ENCODE peak calls at places on chromosomes 3 and 15, in seven cellular contexts. V is ovary, J is sigmoid colon, M is transverse colon, L is stomach, T is upper lobe of left lung, G is A549. F is an unnamed sample.

GRCh38 chr3:126104742-126105605 is 21.1 kb upstream of the SLC41A3 start:
- DNase-seq in T (no peak), V (peak), M (no peak), G (no peak), J (peak), L (no peak), F (no peak)

GRCh38 chr3:160774172-160774571 is 18.1 kb downstream of the PPM1L start:
- DNase-seq in J (no peak), L (no peak), V (no peak), T (no peak), M (no peak), G (no peak), F (no peak)

GRCh38 chr3:127734181-127734720 is 61.5 kb downstream of the ABTB1 start:
- DNase-seq in V (no peak), J (no peak), T (no peak), G (no peak), L (no peak), M (no peak), F (no peak)

GRCh38 chr15:80179025-80179759 is 26.4 kb downstream of the FAH start:
- DNase-seq in T (no peak), J (no peak), G (peak), M (no peak), L (peak), V (no peak), F (no peak)

GRCh38 chr3:14798231-14798630 is 20.5 kb upstream of the FGD5 start:
- DNase-seq in T (no peak), J (peak), V (no peak), L (no peak), M (no peak), G (no peak), F (no peak)

GRCh38 chr15:48465410-48465809 is 134.2 kb downstream of the DUT start:
- DNase-seq in V (no peak), M (no peak), T (no peak), J (no peak), L (no peak), G (no peak), F (no peak)

GRCh38 chr3:89079944-89080343 is 27.5 kb upstream of the EPHA3 start:
- DNase-seq in J (no peak), T (no peak), V (no peak), M (no peak), L (no peak), G (no peak), F (no peak)

GRCh38 chr3:177905895-177906511 is 630.2 kb upstream of the KCNMB2 start:
- DNase-seq in G (no peak), J (no peak), M (no peak), T (no peak), V (no peak), L (no peak), F (no peak)

GRCh38 chr3:48595075-48595525 is at the start of gene COL7A1:
- DNase-seq in L (no peak), M (no peak), T (no peak), J (no peak), V (peak), G (no peak), F (no peak)

GRCh38 chr3:129936757-129937156 is 37.8 kb upstream of the TRH start:
- DNase-seq in T (peak), V (peak), M (peak), J (peak), G (no peak), L (peak), F (no peak)

GRCh38 chr3:145820175-145820574 is 340.8 kb downstream of the PLOD2 start:
- DNase-seq in G (no peak), V (no peak), M (no peak), J (no peak), T (no peak), L (no peak), F (no peak)

GRCh38 chr3:72012376-72012775 is 227.4 kb upstream of the PROK2 start:
- DNase-seq in J (no peak), M (no peak), L (no peak), G (no peak), T (no peak), V (no peak), F (no peak)

GRCh38 chr15:43509923-43510229 is 7.5 kb upstream of the MAP1A start:
- DNase-seq in L (no peak), G (no peak), J (no peak), T (no peak), M (no peak), V (no peak), F (no peak)

GRCh38 chr3:66029443-66029842 is 9.3 kb downstream of the MAGI1 start:
- DNase-seq in L (no peak), M (no peak), V (no peak), T (no peak), G (no peak), J (no peak), F (no peak)

GRCh38 chr15:66148187-66148586 is 105.4 kb downstream of the MEGF11 start:
- DNase-seq in L (no peak), V (no peak), G (no peak), J (no peak), T (no peak), M (no peak), F (no peak)

GRCh38 chr3:71916747-71917369 is 131.9 kb upstream of the PROK2 start:
- DNase-seq in J (no peak), T (no peak), V (no peak), L (no peak), M (peak), G (no peak), F (no peak)

GRCh38 chr3:9553021-9553948 is at the start of gene LHFPL4:
- DNase-seq in L (no peak), J (no peak), M (no peak), G (no peak), V (no peak), T (no peak), F (no peak)

GRCh38 chr15:78626611-78627010 is 5.8 kb upstream of the CHRNA3 start:
- DNase-seq in T (no peak), L (peak), M (no peak), G (no peak), J (no peak), V (no peak), F (peak)

GRCh38 chr3:30747771-30748281 is 141.4 kb downstream of the TGFBR2 start:
- DNase-seq in G (peak), J (no peak), T (no peak), L (no peak), M (no peak), V (no peak), F (no peak)

GRCh38 chr15:68822818-68823217 is 2.1 kb upstream of the ANP32A start:
- DNase-seq in M (no peak), J (no peak), V (no peak), L (no peak), G (no peak), T (no peak), F (no peak)

GRCh38 chr3:163916596-163917560 is 1161.4 kb downstream of the SI start:
- DNase-seq in G (no peak), J (no peak), T (no peak), V (no peak), M (no peak), L (peak), F (no peak)

GRCh38 chr3:198080521-198081384 is 120.7 kb downstream of the LMLN start:
- DNase-seq in L (peak), J (peak), M (peak), T (peak), G (peak), V (peak), F (peak)

GRCh38 chr15:96171271-96171739 is 159.2 kb upstream of the NR2F2 start:
- DNase-seq in L (no peak), T (no peak), V (no peak), G (peak), M (no peak), J (no peak), F (no peak)

GRCh38 chr3:153130312-153130977 is 31.6 kb upstream of the RAP2B start:
- DNase-seq in T (no peak), G (peak), V (no peak), M (no peak), J (no peak), L (no peak), F (no peak)

GRCh38 chr15:67680645-67681044 is 138.1 kb downstream of the MAP2K5 start:
- DNase-seq in T (no peak), G (no peak), M (no peak), V (no peak), J (no peak), L (no peak), F (no peak)

GRCh38 chr15:43165801-43166325 is 19.3 kb upstream of the CCNDBP1 start:
- DNase-seq in G (no peak), T (no peak), M (no peak), V (no peak), L (no peak), J (no peak), F (no peak)

GRCh38 chr3:192303235-192303634 is 424.1 kb downstream of the FGF12 start:
- DNase-seq in V (no peak), M (no peak), J (no peak), L (no peak), T (no peak), G (no peak), F (no peak)

GRCh38 chr15:85094685-85095084 is 113.0 kb downstream of the PDE8A start:
- DNase-seq in V (no peak), J (no peak), L (no peak), T (no peak), M (no peak), G (no peak), F (no peak)

GRCh38 chr3:20256144-20256543 is 70.1 kb upstream of the SGO1 start:
- DNase-seq in G (no peak), V (no peak), M (no peak), J (no peak), L (no peak), T (no peak), F (no peak)

DNA sequence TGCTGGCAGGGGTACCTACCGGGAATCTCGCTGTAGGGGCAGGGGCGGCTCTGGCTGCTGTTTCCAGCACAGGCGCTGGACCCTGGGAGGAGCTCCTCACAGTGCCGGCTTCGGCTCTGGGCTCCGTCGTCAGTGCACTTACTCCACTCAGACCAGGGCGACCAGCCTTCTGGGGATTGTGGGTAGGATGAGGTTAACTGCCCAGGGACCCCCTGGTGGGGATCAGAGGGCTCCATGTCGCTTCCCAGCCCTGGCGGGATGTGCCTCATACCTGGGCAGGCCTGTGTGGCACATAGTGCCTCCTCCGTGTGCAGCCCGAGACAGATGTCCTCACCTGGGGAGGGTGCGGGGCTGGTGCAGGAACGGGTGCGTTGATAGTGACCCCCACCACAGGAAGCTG is 115.7 kb downstream of the SEMA5B start:
- DNase-seq in V (no peak), T (no peak), M (no peak), J (no peak), G (no peak), L (no peak), F (no peak)
- TF ChIP-seq EP300 in V (no peak), T (no peak), M (no peak), J (no peak), G (no peak), L (no peak), F (no peak)

GRCh38 chr15:46296002-46296401 is 661.2 kb downstream of the SQOR start:
- DNase-seq in G (no peak), L (no peak), J (no peak), V (no peak), M (no peak), T (no peak), F (no peak)

GRCh38 chr15:46293550-46293949 is 658.7 kb downstream of the SQOR start:
- DNase-seq in M (no peak), L (no peak), T (no peak), G (no peak), J (no peak), V (no peak), F (no peak)

GRCh38 chr15:46296797-46297196 is 662.0 kb downstream of the SQOR start:
- DNase-seq in G (no peak), T (no peak), V (no peak), L (no peak), J (no peak), M (no peak), F (no peak)

GRCh38 chr15:46297766-46298165 is 662.9 kb downstream of the SQOR start:
- DNase-seq in M (no peak), J (no peak), L (no peak), T (no peak), G (no peak), V (no peak), F (no peak)
- TF ChIP-seq EP300 in M (no peak), J (no peak), L (no peak), T (no peak), G (no peak), V (no peak), F (no peak)

GRCh38 chr15:88624156-88624970 is 3.2 kb downstream of the AEN start:
- DNase-seq in G (no peak), J (peak), T (no peak), V (no peak), M (no peak), L (no peak), F (peak)
- TF ChIP-seq EP300 in G (no peak), J (no peak), T (no peak), V (no peak), M (no peak), L (no peak), F (no peak)

GRCh38 chr3:111727843-111728565 is 131.1 kb upstream of the PHLDB2 start:
- DNase-seq in L (no peak), T (no peak), J (no peak), G (no peak), M (no peak), V (no peak), F (no peak)
- TF ChIP-seq EP300 in L (no peak), T (no peak), J (no peak), G (no peak), M (no peak), V (no peak), F (no peak)

GRCh38 chr15:90895571-90896117 is 7.5 kb upstream of the MAN2A2 start:
- DNase-seq in L (no peak), M (no peak), V (no peak), J (no peak), G (no peak), T (no peak), F (no peak)
- TF ChIP-seq EP300 in L (no peak), M (no peak), V (no peak), J (no peak), G (no peak), T (no peak), F (no peak)

DNA sequence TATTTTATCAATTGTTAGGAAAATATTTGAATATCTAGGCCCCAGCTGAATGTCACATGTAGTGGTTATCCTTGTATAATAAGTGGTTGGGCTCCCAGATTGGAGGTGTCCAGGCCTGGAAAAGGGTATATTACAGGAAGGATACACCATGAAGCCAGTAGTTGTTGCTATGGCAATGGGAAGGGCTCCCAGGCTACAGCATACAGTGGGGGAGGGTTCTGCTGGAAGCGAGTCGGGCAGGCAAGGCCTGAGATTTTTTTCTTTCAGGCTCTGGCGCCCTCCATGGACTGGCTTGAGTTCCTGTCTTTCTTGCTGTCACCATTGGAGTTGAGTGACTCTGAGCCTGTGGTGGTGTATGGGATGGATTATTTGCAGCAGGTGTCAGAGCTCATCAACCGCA is 8.9 kb downstream of the ECE2 start:
- DNase-seq in G (peak), T (no peak), J (no peak), M (no peak), V (no peak), L (peak), F (no peak)
- TF ChIP-seq EP300 in G (no peak), T (no peak), J (no peak), M (no peak), V (no peak), L (no peak), F (no peak)

DNA sequence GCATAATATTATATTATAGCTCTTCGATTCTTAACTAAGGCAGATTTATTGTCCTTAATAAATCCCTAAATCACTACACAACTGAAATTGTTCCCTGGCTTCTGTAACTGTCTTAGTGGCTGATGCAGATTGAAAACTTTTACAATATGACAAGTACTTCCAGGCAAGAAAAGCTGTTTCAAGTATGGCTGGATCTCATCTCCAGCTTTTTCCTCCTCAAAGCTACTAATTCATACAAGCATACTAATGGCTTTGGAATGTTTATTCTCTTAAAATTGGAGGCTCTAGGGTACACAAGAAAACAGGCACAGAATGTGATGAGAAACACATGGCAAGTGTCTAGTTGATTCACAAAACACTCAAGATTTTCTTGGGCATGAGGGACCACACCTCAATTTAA is 351.5 kb upstream of the ICE2 start:
- DNase-seq in J (no peak), M (no peak), L (no peak), T (no peak), V (no peak), G (no peak), F (no peak)
- TF ChIP-seq EP300 in J (no peak), M (no peak), L (no peak), T (no peak), V (no peak), G (no peak), F (no peak)

F was measured in suprapubic skin.